ENCODE peak calls at places on chromosomes 13 and 19, in five cellular contexts. One of them, this sample, is unnamed. For H4K20me1, the result is how much of the 10 kb centered on the place peaks cover.

GRCh38 chr19:6230991-6231448 is 48.8 kb downstream of the MLLT1 start:
- DNase-seq in GM23248: no peak
- DNase-seq in mammary epithelial cell: no peak
- DNase-seq in GM12878: no peak
- DNase-seq in IMR-90: no peak
- DNase-seq in this sample: no peak

GRCh38 chr19:9309974-9310446 is 372 bp upstream of the ZNF699 start:
- DNase-seq in GM23248: peak
- DNase-seq in mammary epithelial cell: no peak
- DNase-seq in GM12878: no peak
- DNase-seq in IMR-90: peak
- DNase-seq in this sample: peak

GRCh38 chr13:32381539-32381938 is 46.4 kb downstream of the N4BP2L1 start:
- DNase-seq in GM23248: peak
- DNase-seq in mammary epithelial cell: peak
- DNase-seq in GM12878: no peak
- DNase-seq in IMR-90: peak
- DNase-seq in this sample: peak

GRCh38 chr19:13099073-13099999 is 3.3 kb downstream of the LYL1 start:
- DNase-seq in GM23248: no peak
- DNase-seq in mammary epithelial cell: no peak
- DNase-seq in GM12878: no peak
- DNase-seq in IMR-90: no peak
- DNase-seq in this sample: no peak

GRCh38 chr19:5240011-5240410 is 100.6 kb downstream of the PTPRS start:
- DNase-seq in GM23248: no peak
- DNase-seq in mammary epithelial cell: no peak
- DNase-seq in GM12878: no peak
- DNase-seq in IMR-90: no peak
- DNase-seq in this sample: no peak

GRCh38 chr13:73429691-73430090 is 370.9 kb downstream of the KLF5 start:
- DNase-seq in GM23248: peak
- DNase-seq in mammary epithelial cell: peak
- DNase-seq in GM12878: no peak
- DNase-seq in IMR-90: peak
- DNase-seq in this sample: no peak

GRCh38 chr19:17183858-17184271 is 31.3 kb upstream of the USE1 start:
- DNase-seq in GM23248: no peak
- DNase-seq in mammary epithelial cell: no peak
- DNase-seq in GM12878: peak
- DNase-seq in IMR-90: no peak
- DNase-seq in this sample: no peak

GRCh38 chr13:85586422-85586831 is 212.8 kb downstream of the SLITRK6 start:
- DNase-seq in GM23248: no peak
- DNase-seq in mammary epithelial cell: peak
- DNase-seq in GM12878: no peak
- DNase-seq in IMR-90: peak
- DNase-seq in this sample: no peak

GRCh38 chr13:80249906-80250513 is 90.9 kb downstream of the SPRY2 start:
- DNase-seq in GM23248: peak
- DNase-seq in mammary epithelial cell: no peak
- DNase-seq in GM12878: no peak
- DNase-seq in IMR-90: no peak
- DNase-seq in this sample: no peak

GRCh38 chr19:42216653-42217521 is 590 bp downstream of the DEDD2 start:
- DNase-seq in GM23248: peak
- DNase-seq in mammary epithelial cell: peak
- DNase-seq in GM12878: no peak
- DNase-seq in IMR-90: peak
- DNase-seq in this sample: peak

GRCh38 chr13:33208290-33208990 is 77.1 kb downstream of the STARD13 start:
- DNase-seq in GM23248: peak
- DNase-seq in mammary epithelial cell: peak
- DNase-seq in GM12878: no peak
- DNase-seq in IMR-90: no peak
- DNase-seq in this sample: no peak

GRCh38 chr19:5052515-5052914 is 83.6 kb downstream of the KDM4B start:
- DNase-seq in GM23248: peak
- DNase-seq in mammary epithelial cell: no peak
- DNase-seq in GM12878: no peak
- DNase-seq in IMR-90: no peak
- DNase-seq in this sample: peak

GRCh38 chr13:110271313-110271712 is 35.6 kb downstream of the COL4A1 start:
- DNase-seq in GM23248: no peak
- DNase-seq in mammary epithelial cell: no peak
- DNase-seq in GM12878: no peak
- DNase-seq in IMR-90: no peak
- DNase-seq in this sample: no peak

GRCh38 chr13:32019612-32020233 is 11.9 kb upstream of the FRY start:
- DNase-seq in GM23248: peak
- DNase-seq in mammary epithelial cell: peak
- DNase-seq in GM12878: peak
- DNase-seq in IMR-90: peak
- DNase-seq in this sample: peak

GRCh38 chr19:426725-427445 is 17.9 kb upstream of the C2CD4C start:
- DNase-seq in GM23248: no peak
- DNase-seq in mammary epithelial cell: no peak
- DNase-seq in GM12878: no peak
- DNase-seq in IMR-90: no peak
- DNase-seq in this sample: peak

GRCh38 chr13:45162194-45162593 is 38.7 kb downstream of the KCTD4 start:
- DNase-seq in GM23248: peak
- DNase-seq in mammary epithelial cell: no peak
- DNase-seq in GM12878: no peak
- DNase-seq in IMR-90: peak
- DNase-seq in this sample: no peak

GRCh38 chr19:16888629-16889371 is at the start of gene F2RL3:
- DNase-seq in GM23248: peak
- DNase-seq in mammary epithelial cell: no peak
- DNase-seq in GM12878: no peak
- DNase-seq in IMR-90: peak
- DNase-seq in this sample: peak

GRCh38 chr19:10975374-10976036 is 14.7 kb downstream of the SMARCA4 start:
- DNase-seq in GM23248: peak
- DNase-seq in mammary epithelial cell: no peak
- DNase-seq in GM12878: no peak
- DNase-seq in IMR-90: peak
- DNase-seq in this sample: no peak

GRCh38 chr19:31418692-31419430 is 69.6 kb upstream of the TSHZ3 start:
- DNase-seq in GM23248: no peak
- DNase-seq in mammary epithelial cell: no peak
- DNase-seq in GM12878: no peak
- DNase-seq in IMR-90: no peak
- DNase-seq in this sample: no peak

GRCh38 chr19:40718774-40719391 is 2.0 kb downstream of the ITPKC start:
- DNase-seq in GM23248: peak
- DNase-seq in mammary epithelial cell: peak
- DNase-seq in GM12878: peak
- DNase-seq in IMR-90: peak
- DNase-seq in this sample: no peak

GRCh38 chr13:111269508-111269907 is 50.9 kb upstream of the TEX29 start:
- DNase-seq in GM23248: no peak
- DNase-seq in mammary epithelial cell: no peak
- DNase-seq in GM12878: no peak
- DNase-seq in IMR-90: no peak
- DNase-seq in this sample: no peak

GRCh38 chr13:86052141-86052540 is 252.9 kb upstream of the SLITRK6 start:
- DNase-seq in GM23248: no peak
- DNase-seq in mammary epithelial cell: no peak
- DNase-seq in GM12878: no peak
- DNase-seq in IMR-90: no peak
- DNase-seq in this sample: no peak

GRCh38 chr19:44657211-44657921 is 13.7 kb downstream of the PVR start:
- DNase-seq in GM23248: peak
- DNase-seq in mammary epithelial cell: no peak
- DNase-seq in GM12878: no peak
- DNase-seq in IMR-90: peak
- DNase-seq in this sample: peak

GRCh38 chr19:10501971-10502523 is 1.1 kb downstream of the KEAP1 start:
- DNase-seq in GM23248: peak
- DNase-seq in mammary epithelial cell: no peak
- DNase-seq in GM12878: no peak
- DNase-seq in IMR-90: peak
- DNase-seq in this sample: peak

GRCh38 chr19:4541114-4541805 is 1.4 kb upstream of the LRG1 start:
- DNase-seq in GM23248: peak
- DNase-seq in mammary epithelial cell: no peak
- DNase-seq in GM12878: no peak
- DNase-seq in IMR-90: no peak
- DNase-seq in this sample: no peak

GRCh38 chr19:45489216-45489855 is 7.5 kb downstream of the RTN2 start:
- DNase-seq in GM23248: no peak
- DNase-seq in mammary epithelial cell: no peak
- DNase-seq in GM12878: no peak
- DNase-seq in IMR-90: no peak
- DNase-seq in this sample: no peak

GRCh38 chr19:34996978-34997640 is 3.0 kb upstream of the GRAMD1A start:
- DNase-seq in GM23248: no peak
- DNase-seq in mammary epithelial cell: no peak
- DNase-seq in GM12878: no peak
- DNase-seq in IMR-90: no peak
- DNase-seq in this sample: no peak

DNA sequence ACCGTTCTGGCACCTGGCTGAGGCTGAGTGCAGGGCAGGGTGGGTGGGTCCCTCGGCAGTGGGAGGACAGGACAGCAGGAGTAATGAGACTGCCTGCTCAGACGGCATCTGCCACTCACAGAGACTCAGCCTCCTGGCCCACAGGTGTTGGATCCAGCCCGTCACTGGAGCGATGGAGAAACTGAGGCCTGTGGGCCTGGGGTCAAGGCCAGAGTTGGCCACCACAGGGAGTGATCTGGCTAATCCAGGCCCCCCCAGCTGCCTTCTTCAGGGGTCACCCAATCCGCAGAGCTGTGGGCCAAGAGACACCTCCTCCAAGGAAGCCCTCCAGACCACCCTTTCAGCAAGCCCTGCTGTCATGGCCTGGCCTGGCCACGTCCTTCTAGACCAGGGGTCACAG is 103.7 kb upstream of the VSTM2B start:
- DNase-seq in GM23248: no peak
- DNase-seq in mammary epithelial cell: no peak
- DNase-seq in GM12878: no peak
- DNase-seq in IMR-90: no peak
- DNase-seq in this sample: no peak
- H4K20me1 ChIP-seq in GM23248: under half
- H4K20me1 ChIP-seq in mammary epithelial cell: under half
- H4K20me1 ChIP-seq in GM12878: under half
- H4K20me1 ChIP-seq in IMR-90: under half
- H4K20me1 ChIP-seq in this sample: under half

DNA sequence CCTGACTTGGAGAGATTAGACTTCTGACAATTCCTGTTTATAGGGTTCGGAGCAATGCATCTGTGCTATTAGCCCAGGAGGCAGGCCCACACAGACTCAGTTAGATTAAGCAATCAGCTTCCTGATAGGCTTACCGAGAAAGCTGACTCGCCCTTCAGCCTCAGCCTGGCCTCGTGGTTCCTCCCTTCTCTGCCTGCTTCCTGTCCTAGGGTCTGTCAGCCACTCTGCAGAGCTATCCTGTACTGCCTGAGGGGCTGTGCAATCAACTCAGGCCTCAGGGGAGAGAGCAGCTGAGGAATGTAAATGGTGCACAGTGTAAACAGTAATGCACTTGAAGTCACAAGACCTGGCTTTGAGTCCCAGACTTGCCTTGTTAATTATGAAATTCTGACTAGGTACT is 30.7 kb downstream of the HTR2A start:
- DNase-seq in GM23248: peak
- DNase-seq in mammary epithelial cell: peak
- DNase-seq in GM12878: no peak
- DNase-seq in IMR-90: peak
- DNase-seq in this sample: peak
- H4K20me1 ChIP-seq in GM23248: under half
- H4K20me1 ChIP-seq in mammary epithelial cell: under half
- H4K20me1 ChIP-seq in GM12878: under half
- H4K20me1 ChIP-seq in IMR-90: under half
- H4K20me1 ChIP-seq in this sample: under half

GRCh38 chr13:76799696-76800095 is 86.5 kb downstream of the KCTD12 start:
- DNase-seq in GM23248: peak
- DNase-seq in mammary epithelial cell: peak
- DNase-seq in GM12878: no peak
- DNase-seq in IMR-90: no peak
- DNase-seq in this sample: no peak

GRCh38 chr13:76798037-76798436 is 88.2 kb downstream of the KCTD12 start:
- DNase-seq in GM23248: peak
- DNase-seq in mammary epithelial cell: no peak
- DNase-seq in GM12878: no peak
- DNase-seq in IMR-90: no peak
- DNase-seq in this sample: no peak

GRCh38 chr13:76792680-76793334 is 93.4 kb downstream of the KCTD12 start:
- DNase-seq in GM23248: peak
- DNase-seq in mammary epithelial cell: peak
- DNase-seq in GM12878: no peak
- DNase-seq in IMR-90: peak
- DNase-seq in this sample: no peak

GRCh38 chr13:76791290-76791664 is 94.9 kb downstream of the KCTD12 start:
- DNase-seq in GM23248: peak
- DNase-seq in mammary epithelial cell: peak
- DNase-seq in GM12878: no peak
- DNase-seq in IMR-90: no peak
- DNase-seq in this sample: no peak

DNA sequence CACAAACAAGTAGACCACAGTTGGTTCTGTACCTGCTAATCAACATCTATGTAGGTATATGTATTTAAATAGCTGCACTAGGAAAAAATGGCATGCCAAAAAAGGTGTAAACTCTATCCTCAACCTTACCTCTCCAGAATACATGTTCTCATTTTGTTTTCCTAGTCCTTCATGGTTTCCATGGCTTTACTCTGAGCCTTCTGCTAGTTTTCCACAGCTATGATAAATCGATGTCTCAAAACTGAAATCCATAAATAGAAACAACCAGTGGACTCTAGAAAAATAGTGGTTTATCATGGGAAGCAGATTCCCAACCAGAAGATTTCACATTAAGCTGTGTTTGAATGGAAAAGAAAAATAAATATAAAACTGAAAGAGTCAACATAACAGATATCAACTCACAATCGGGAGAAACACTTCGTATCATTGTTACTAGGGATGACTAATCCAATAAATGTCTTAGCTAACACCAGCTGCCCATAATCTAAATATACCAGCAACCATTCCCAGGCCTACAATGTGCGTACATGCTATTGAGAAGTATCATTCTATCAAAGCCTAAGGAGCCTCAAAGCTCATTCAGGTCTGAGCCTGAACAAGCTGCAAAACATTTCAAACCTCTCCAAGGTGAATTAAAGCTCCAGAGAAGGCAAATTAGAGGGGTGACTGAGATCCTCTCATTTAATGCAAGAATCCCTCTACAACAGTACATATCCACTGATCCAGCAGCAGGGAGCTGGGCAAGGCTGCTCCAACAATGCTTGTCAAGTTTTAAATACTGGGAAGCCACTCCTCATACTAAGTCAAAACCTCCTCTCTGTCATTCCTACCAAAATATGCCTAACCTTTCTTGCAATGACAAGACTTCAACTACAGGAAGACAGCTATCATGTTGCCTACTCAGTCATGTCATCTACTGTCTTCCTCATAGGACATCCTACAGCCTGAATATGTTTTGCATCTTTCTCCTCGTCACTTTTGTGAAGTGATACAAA is 90.2 kb downstream of the KCTD12 start:
- DNase-seq in GM23248: no peak
- DNase-seq in mammary epithelial cell: no peak
- DNase-seq in GM12878: no peak
- DNase-seq in IMR-90: peak
- DNase-seq in this sample: no peak
- H4K20me1 ChIP-seq in GM23248: under half
- H4K20me1 ChIP-seq in mammary epithelial cell: under half
- H4K20me1 ChIP-seq in GM12878: under half
- H4K20me1 ChIP-seq in IMR-90: under half
- H4K20me1 ChIP-seq in this sample: under half

GRCh38 chr13:53098455-53098854 is 69.8 kb downstream of the OLFM4 start:
- DNase-seq in GM23248: no peak
- DNase-seq in mammary epithelial cell: no peak
- DNase-seq in GM12878: no peak
- DNase-seq in IMR-90: no peak
- DNase-seq in this sample: no peak
- H4K20me1 ChIP-seq in GM23248: under half
- H4K20me1 ChIP-seq in mammary epithelial cell: under half
- H4K20me1 ChIP-seq in GM12878: under half
- H4K20me1 ChIP-seq in IMR-90: under half
- H4K20me1 ChIP-seq in this sample: under half

This sample was measured in SK-N-SH.